ENCODE peak calls at places on chromosomes 4 and X, in four cellular contexts. One of them, this sample, is unnamed. For H3K4me1, the result is how much of the 10 kb centered on the place peaks cover.

GRCh38 chr4:38523524-38524448 is 140.2 kb upstream of the KLF3 start:
- DNase-seq in thoracic aorta: no peak
- DNase-seq in psoas muscle: no peak
- DNase-seq in body of pancreas: no peak
- DNase-seq in this sample: no peak

GRCh38 chr4:166422475-166422874 is 549.4 kb downstream of the TLL1 start:
- DNase-seq in thoracic aorta: no peak
- DNase-seq in psoas muscle: no peak
- DNase-seq in body of pancreas: no peak
- DNase-seq in this sample: no peak

GRCh38 chr4:88097781-88098180 is 60.7 kb downstream of the ABCG2 start:
- DNase-seq in thoracic aorta: no peak
- DNase-seq in psoas muscle: no peak
- DNase-seq in body of pancreas: no peak
- DNase-seq in this sample: no peak

GRCh38 chr4:89898304-89898716 is 3.7 kb downstream of the MMRN1 start:
- DNase-seq in thoracic aorta: no peak
- DNase-seq in psoas muscle: no peak
- DNase-seq in body of pancreas: peak
- DNase-seq in this sample: no peak

GRCh38 chr4:92198711-92199110 is 105.1 kb upstream of the GRID2 start:
- DNase-seq in thoracic aorta: no peak
- DNase-seq in psoas muscle: no peak
- DNase-seq in body of pancreas: no peak
- DNase-seq in this sample: no peak

GRCh38 chr4:735583-735982 is 30.0 kb downstream of the PCGF3 start:
- DNase-seq in thoracic aorta: no peak
- DNase-seq in psoas muscle: peak
- DNase-seq in body of pancreas: no peak
- DNase-seq in this sample: no peak

GRCh38 chrX:11331788-11332187 is 38.6 kb downstream of the AMELX start:
- DNase-seq in thoracic aorta: no peak
- DNase-seq in psoas muscle: no peak
- DNase-seq in body of pancreas: no peak
- DNase-seq in this sample: no peak

GRCh38 chr4:107248571-107248970 is 212.5 kb upstream of the DKK2 start:
- DNase-seq in thoracic aorta: no peak
- DNase-seq in psoas muscle: no peak
- DNase-seq in body of pancreas: no peak
- DNase-seq in this sample: no peak

DNA sequence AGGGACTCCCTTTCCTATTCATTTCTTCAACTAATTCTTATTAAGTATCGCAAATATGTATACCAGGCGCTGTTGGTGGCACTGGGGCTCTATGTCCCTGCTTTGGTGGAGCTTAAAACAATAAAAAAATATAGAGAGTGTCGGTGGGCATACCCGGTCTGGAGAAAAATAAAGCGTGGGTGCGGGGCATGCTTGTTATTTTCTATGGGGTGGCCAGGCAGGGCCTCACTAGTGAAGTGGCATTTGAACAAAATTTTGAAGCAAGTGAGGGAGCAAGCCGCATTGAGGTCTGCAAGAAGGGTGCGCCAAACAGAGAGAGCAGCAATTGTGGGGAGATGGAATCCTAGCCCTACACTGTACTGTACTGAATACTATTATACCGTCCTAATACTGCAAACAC is 565 bp upstream of the IDS start:
- DNase-seq in thoracic aorta: no peak
- DNase-seq in psoas muscle: no peak
- DNase-seq in body of pancreas: no peak
- DNase-seq in this sample: no peak
- H3K4me3 ChIP-seq in thoracic aorta: peak
- H3K4me3 ChIP-seq in psoas muscle: peak
- H3K4me3 ChIP-seq in body of pancreas: no peak
- H3K4me3 ChIP-seq in this sample: peak

GRCh38 chr4:76990288-76991080 is 40.9 kb downstream of the SEPTIN11 start:
- DNase-seq in thoracic aorta: no peak
- DNase-seq in psoas muscle: no peak
- DNase-seq in body of pancreas: no peak
- DNase-seq in this sample: no peak
- H3K4me1 ChIP-seq in thoracic aorta: under half
- H3K4me1 ChIP-seq in psoas muscle: under half
- H3K4me1 ChIP-seq in body of pancreas: under half
- H3K4me1 ChIP-seq in this sample: under half

DNA sequence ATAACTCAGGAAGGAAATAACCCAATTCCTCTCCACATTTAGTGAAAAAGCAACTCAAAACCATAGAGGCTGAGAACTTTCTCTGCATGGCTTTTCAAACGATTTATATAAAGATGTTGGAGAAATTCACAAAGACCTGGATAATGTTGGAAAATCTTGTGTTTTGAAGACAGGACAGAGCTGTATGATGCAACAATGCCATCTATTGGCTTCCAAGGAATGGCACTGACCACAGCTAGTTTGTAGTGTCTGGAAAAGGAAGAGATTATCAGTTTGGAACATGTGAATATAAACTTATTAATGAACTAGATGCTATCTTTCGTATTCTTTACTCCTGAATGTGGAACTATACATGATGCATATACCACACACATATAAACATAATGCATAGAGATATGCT is 503.6 kb downstream of the IL1RAPL1 start:
- DNase-seq in thoracic aorta: no peak
- DNase-seq in psoas muscle: no peak
- DNase-seq in body of pancreas: no peak
- DNase-seq in this sample: no peak
- TF ChIP-seq CTCF in thoracic aorta: no peak
- TF ChIP-seq CTCF in psoas muscle: peak
- TF ChIP-seq CTCF in body of pancreas: peak
- TF ChIP-seq CTCF in this sample: no peak

GRCh38 chrX:140504371-140505324 is at the start of gene SOX3:
- DNase-seq in thoracic aorta: no peak
- DNase-seq in psoas muscle: no peak
- DNase-seq in body of pancreas: no peak
- DNase-seq in this sample: no peak
- H3K4me3 ChIP-seq in thoracic aorta: peak
- H3K4me3 ChIP-seq in psoas muscle: peak
- H3K4me3 ChIP-seq in body of pancreas: no peak
- H3K4me3 ChIP-seq in this sample: peak

DNA sequence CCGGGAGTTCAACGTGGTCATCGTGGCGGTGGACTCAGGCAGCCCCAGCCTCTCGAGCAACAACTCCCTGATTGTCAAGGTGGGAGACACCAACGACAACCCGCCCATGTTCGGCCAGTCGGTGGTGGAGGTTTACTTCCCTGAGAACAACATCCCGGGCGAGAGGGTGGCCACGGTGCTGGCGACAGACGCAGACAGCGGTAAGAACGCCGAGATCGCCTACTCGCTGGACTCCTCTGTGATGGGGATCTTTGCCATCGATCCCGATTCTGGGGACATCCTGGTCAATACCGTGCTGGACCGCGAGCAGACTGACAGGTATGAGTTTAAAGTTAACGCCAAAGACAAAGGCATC is 2.7 kb downstream of the PCDH7 start:
- DNase-seq in thoracic aorta: no peak
- DNase-seq in psoas muscle: no peak
- DNase-seq in body of pancreas: no peak
- DNase-seq in this sample: no peak
- H3K4me1 ChIP-seq in thoracic aorta: under half
- H3K4me1 ChIP-seq in psoas muscle: under half
- H3K4me1 ChIP-seq in body of pancreas: under half
- H3K4me1 ChIP-seq in this sample: under half

DNA sequence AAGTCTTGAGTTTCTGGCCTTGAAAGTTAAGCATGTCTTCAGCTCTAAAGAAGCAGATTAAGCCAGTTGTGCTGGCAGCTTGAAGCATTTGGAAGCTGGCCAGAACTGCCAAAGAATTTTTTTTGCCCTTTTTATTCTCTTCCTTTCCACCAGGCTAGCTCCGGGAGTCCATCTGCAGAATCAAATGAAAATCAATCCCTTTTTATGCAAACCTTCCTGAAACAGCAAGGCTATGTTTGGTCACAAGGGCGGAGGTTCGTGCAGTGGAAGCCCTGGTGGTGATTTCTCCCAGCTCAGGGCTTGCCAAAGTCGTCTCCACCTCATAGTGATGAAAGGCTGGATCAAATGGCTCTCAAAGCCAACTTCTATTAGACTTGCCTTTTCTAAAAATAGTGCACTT is 21.6 kb upstream of the C4orf54 start:
- DNase-seq in thoracic aorta: no peak
- DNase-seq in psoas muscle: peak
- DNase-seq in body of pancreas: peak
- DNase-seq in this sample: no peak
- TF ChIP-seq CTCF in thoracic aorta: peak
- TF ChIP-seq CTCF in psoas muscle: peak
- TF ChIP-seq CTCF in body of pancreas: peak
- TF ChIP-seq CTCF in this sample: no peak

DNA sequence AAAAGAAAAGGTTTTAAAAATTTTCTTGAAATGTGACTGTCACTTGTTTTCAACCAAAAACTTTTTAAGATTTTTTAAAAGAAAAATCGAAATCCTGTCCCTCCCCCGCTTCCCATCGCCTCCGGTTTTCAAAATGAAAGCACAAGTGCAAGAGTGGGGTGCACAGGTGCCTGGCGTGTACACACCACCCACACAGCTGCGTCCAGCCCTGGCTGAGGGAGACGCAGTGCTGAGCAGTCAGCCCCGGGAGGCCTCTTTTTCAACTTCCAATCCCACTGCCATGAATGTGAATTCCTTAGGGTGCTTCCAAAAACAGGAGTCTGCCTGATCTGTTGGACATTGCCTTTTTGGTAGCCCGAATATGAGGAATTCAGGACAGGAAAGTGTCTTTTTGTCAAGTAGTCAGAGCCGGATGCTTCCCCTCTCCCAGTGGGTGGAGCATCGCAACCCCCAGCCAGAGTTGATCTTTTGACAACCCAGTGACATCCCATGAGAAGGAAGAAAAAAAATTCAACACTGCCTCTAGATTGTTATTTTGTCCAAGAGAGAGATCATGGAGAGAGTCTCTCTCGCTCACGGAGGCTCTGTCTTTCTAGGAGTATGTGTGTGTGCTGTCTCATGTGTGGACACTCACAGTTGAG is 8.9 kb downstream of the PRRG3 start:
- DNase-seq in thoracic aorta: no peak
- DNase-seq in psoas muscle: no peak
- DNase-seq in body of pancreas: no peak
- DNase-seq in this sample: no peak
- H3K4me3 ChIP-seq in thoracic aorta: no peak
- H3K4me3 ChIP-seq in psoas muscle: peak
- H3K4me3 ChIP-seq in body of pancreas: no peak
- H3K4me3 ChIP-seq in this sample: no peak

DNA sequence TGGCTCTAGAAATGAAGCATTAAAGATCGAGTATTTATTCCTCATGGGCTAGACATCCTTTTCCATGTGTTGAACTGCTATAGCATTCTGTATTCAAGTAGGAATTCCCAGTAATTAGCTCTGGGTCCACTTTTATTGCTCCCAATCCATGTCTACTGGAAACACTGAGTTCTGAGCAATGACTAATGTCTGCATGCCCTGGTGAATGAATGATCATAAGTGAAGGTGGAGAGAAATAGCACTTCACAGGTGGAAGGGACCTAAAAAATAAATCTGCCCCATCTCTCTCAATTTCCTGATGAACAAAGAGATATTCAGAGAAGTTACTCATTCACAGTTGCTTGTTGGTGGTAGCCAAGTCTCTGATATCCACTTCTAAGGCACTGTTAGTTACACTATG is 34.6 kb upstream of the CXCL8 start:
- DNase-seq in thoracic aorta: no peak
- DNase-seq in psoas muscle: no peak
- DNase-seq in body of pancreas: no peak
- DNase-seq in this sample: no peak
- H3K4me1 ChIP-seq in thoracic aorta: under half
- H3K4me1 ChIP-seq in psoas muscle: under half
- H3K4me1 ChIP-seq in body of pancreas: under half
- H3K4me1 ChIP-seq in this sample: under half

GRCh38 chr4:10200869-10201268 is 84.3 kb upstream of the WDR1 start:
- DNase-seq in thoracic aorta: no peak
- DNase-seq in psoas muscle: no peak
- DNase-seq in body of pancreas: no peak
- DNase-seq in this sample: no peak
- TF ChIP-seq CTCF in thoracic aorta: no peak
- TF ChIP-seq CTCF in psoas muscle: no peak
- TF ChIP-seq CTCF in body of pancreas: no peak
- TF ChIP-seq CTCF in this sample: no peak